ENCODE peak calls at places on chromosomes 2 and 18, in nine cellular contexts. H is mucosa of descending colon, X is Calu3, K is chondrocyte, Q is endothelial cell, M is WTC11, N is upper lobe of left lung, W is astrocyte of the spinal cord, U is brain microvascular endothelial cell. L is an unnamed sample.
A peak's percentile ranks its signal among the peaks of the same experiment; 100 is the strongest.

GRCh38 chr18:47174545-47175116 is 1.5 kb downstream of the IER3IP1 start:
- DNase-seq in H (no peak), X (peak; percentile 16), K (no peak), Q (no peak), M (no peak), N (no peak), W (no peak), U (no peak), L (no peak)

GRCh38 chr2:218861645-218862318 is 2.2 kb downstream of the WNT6 start:
- DNase-seq in H (no peak), X (no peak), K (peak; percentile 50), Q (no peak), M (no peak), N (peak; percentile 15), W (no peak), U (no peak), L (peak; percentile 38)

GRCh38 chr2:105329197-105329554 is 359 bp downstream of the TGFBRAP1 start:
- DNase-seq in H (no peak), X (no peak), K (no peak), Q (no peak), M (no peak), N (no peak), W (no peak), U (no peak), L (no peak)

GRCh38 chr2:70656421-70657010 is 102.9 kb upstream of the TGFA start:
- DNase-seq in H (no peak), X (no peak), K (no peak), Q (no peak), M (no peak), N (no peak), W (no peak), U (no peak), L (peak; percentile 8)

GRCh38 chr2:127382836-127383235 is 4.9 kb downstream of the MAP3K2 start:
- DNase-seq in H (no peak), X (no peak), K (no peak), Q (no peak), M (no peak), N (no peak), W (no peak), U (no peak), L (no peak)

GRCh38 chr2:148914463-148914862 is 39.4 kb downstream of the KIF5C start:
- DNase-seq in H (no peak), X (no peak), K (no peak), Q (no peak), M (no peak), N (no peak), W (no peak), U (no peak), L (no peak)

GRCh38 chr2:103875111-103875510 is 978.8 kb upstream of the POU3F3 start:
- DNase-seq in H (no peak), X (no peak), K (no peak), Q (no peak), M (peak; percentile 16), N (no peak), W (no peak), U (no peak), L (no peak)

GRCh38 chr2:64595397-64596160 is 58.1 kb downstream of the SERTAD2 start:
- DNase-seq in H (no peak), X (no peak), K (no peak), Q (no peak), M (no peak), N (no peak), W (peak; percentile 20), U (no peak), L (no peak)

GRCh38 chr2:68434981-68435380 is 32.1 kb downstream of the FBXO48 start:
- DNase-seq in H (no peak), X (no peak), K (no peak), Q (no peak), M (no peak), N (no peak), W (no peak), U (no peak), L (peak; percentile 53)

GRCh38 chr2:215436705-215437570 is 1.1 kb upstream of the FN1 start:
- DNase-seq in H (no peak), X (peak; percentile 12), K (no peak), Q (peak; percentile 46), M (peak; percentile 34), N (no peak), W (peak; percentile 63), U (peak; percentile 48), L (peak; percentile 51)

GRCh38 chr2:106053116-106053515 is 141.0 kb downstream of the UXS1 start:
- DNase-seq in H (no peak), X (peak; percentile 14), K (no peak), Q (no peak), M (no peak), N (no peak), W (peak; percentile 38), U (peak; percentile 32), L (no peak)

GRCh38 chr2:36405183-36405582 is 49.6 kb downstream of the CRIM1 start:
- DNase-seq in H (no peak), X (no peak), K (no peak), Q (no peak), M (no peak), N (no peak), W (no peak), U (no peak), L (no peak)

GRCh38 chr2:162075689-162076132 is 1.7 kb upstream of the DPP4 start:
- DNase-seq in H (no peak), X (no peak), K (no peak), Q (no peak), M (no peak), N (peak; percentile 65), W (no peak), U (no peak), L (no peak)

GRCh38 chr2:25170888-25171287 is 2.5 kb upstream of the POMC start:
- DNase-seq in H (no peak), X (no peak), K (no peak), Q (no peak), M (no peak), N (no peak), W (no peak), U (no peak), L (no peak)
- TF ChIP-seq CTCF in H (no peak), X (no peak), K (no peak), Q (no peak), M (no peak), N (no peak), W (no peak), U (no peak), L (no peak)

GRCh38 chr2:166376873-166377272 is 1.1 kb upstream of the SCN9A start:
- DNase-seq in H (no peak), X (no peak), K (no peak), Q (no peak), M (no peak), N (no peak), W (no peak), U (no peak), L (no peak)

GRCh38 chr2:166375205-166375735 is 474 bp downstream of the SCN9A start:
- DNase-seq in H (no peak), X (peak; percentile 6), K (no peak), Q (no peak), M (no peak), N (peak; percentile 44), W (peak; percentile 30), U (no peak), L (no peak)

GRCh38 chr2:166376488-166376828 is 714 bp upstream of the SCN9A start:
- DNase-seq in H (no peak), X (no peak), K (no peak), Q (no peak), M (no peak), N (no peak), W (no peak), U (no peak), L (no peak)

GRCh38 chr2:166373951-166374350 is 1.8 kb downstream of the SCN9A start:
- DNase-seq in H (no peak), X (peak; percentile 6), K (no peak), Q (no peak), M (no peak), N (no peak), W (peak; percentile 83), U (peak; percentile 91), L (no peak)

GRCh38 chr2:166375736-166376487 is at the start of gene SCN9A:
- DNase-seq in H (peak; percentile 91), X (peak; percentile 86), K (peak; percentile 91), Q (peak; percentile 80), M (peak; percentile 89), N (peak; percentile 90), W (peak; percentile 83), U (peak; percentile 42), L (peak; percentile 43)
- TF ChIP-seq CTCF in H (no peak), X (no peak), K (peak; percentile 44), Q (no peak), M (no peak), N (no peak), W (no peak), U (peak; percentile 3), L (no peak)

DNA sequence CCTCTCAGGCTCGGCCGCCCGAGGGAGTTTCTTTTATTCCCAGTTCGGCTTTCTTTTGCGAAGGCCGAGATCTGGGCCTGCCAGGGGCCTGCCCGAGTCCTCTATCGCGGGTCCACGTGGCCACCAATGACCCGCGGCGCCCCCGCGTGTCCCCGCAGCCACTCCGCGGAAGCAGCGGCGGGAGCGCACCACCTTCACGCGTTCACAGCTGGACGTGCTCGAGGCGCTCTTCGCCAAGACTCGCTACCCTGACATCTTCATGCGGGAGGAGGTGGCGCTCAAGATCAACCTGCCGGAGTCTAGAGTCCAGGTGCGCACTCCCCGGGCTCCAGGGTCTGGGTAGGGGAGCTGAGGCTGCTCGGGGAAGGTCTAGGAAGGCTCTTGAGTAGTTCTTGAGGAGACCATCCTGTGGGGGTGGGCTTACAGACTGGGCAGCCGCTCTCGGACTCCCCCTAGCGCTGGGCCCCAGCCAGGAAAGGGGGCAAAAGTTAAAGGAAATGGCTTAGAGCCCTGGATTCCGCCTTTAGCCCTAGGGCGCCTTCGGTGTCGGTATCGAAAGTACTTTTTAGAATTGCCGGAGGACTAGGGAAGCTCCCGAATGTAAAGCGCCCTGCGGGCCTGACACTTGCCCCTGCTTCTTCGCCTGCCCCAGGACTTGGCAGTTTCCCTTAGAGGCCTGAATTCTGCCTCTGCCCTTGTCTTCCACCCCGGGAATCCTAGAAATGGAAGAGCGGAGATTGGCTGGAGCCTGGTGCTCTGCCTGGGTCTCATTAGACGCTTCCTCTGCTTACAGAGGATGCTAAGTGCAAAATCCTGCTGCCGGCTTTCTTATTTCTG is 3.5 kb downstream of the OTX1 start:
- DNase-seq in H (peak; percentile 65), X (no peak), K (no peak), Q (peak; percentile 65), M (peak; percentile 92), N (no peak), W (no peak), U (no peak), L (no peak)
- TF ChIP-seq CTCF in H (no peak), X (no peak), K (peak; percentile 66), Q (peak; percentile 65), M (peak; percentile 78), N (no peak), W (peak; percentile 39), U (peak; percentile 68), L (no peak)

DNA sequence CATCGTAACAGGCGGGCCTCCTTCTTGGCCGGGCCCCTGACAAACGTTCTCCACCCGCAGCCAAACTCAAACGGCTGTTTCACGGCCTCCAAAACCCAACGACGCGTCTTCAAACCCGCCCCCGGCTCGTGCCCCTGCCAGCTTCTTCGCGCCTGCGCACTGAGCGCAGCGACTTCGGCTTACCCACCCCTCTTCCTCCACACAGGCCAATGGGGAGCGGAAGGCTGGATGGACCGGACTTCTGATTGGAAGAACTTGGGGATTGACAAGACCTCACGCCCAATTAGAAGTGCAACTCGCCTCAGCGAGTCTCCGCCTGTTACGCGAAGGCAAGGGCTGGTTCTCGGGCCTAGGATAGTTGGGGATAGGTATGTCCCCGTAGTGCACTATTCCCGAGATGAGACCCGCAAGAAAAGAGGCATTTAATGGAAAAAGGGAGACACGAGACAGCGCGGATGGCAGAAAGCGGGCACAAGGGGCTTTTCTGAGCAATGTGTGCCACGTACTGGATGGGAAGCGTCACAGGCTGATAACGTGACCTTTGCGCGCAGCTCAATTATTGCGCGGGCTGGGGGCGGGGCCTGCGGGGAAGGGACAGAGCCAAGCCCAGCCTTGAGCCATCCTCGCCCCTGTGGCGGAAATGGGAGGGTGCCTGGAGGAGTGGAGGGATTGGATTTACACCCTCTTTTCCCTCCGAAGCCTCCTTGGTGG is at the start of gene LAPTM4A:
- DNase-seq in H (peak; percentile 98), X (peak; percentile 96), K (peak; percentile 99), Q (peak; percentile 96), M (peak; percentile 98), N (peak; percentile 99), W (peak; percentile 100), U (peak; percentile 99), L (peak; percentile 99)
- TF ChIP-seq CTCF in H (no peak), X (no peak), K (no peak), Q (no peak), M (no peak), N (no peak), W (no peak), U (peak; percentile 17), L (no peak)